ENCODE peak calls at places on chromosomes 12 and 14, in six cellular contexts. N is cardiac fibroblast, G is PC-9, F is right atrium auricular region, Y is stomach, D is brain microvascular endothelial cell. A is an unnamed sample.

GRCh38 chr12:89405626-89406342 is 53.5 kb upstream of the DUSP6 start:
- DNase-seq in G (no peak), D (no peak), F (no peak), Y (no peak), N (no peak), A (no peak)

GRCh38 chr12:62191747-62192485 is 68.3 kb upstream of the USP15 start:
- DNase-seq in F (no peak), G (no peak), D (peak; percentile 14), Y (no peak), N (peak; percentile 65), A (no peak)

GRCh38 chr12:52175411-52176350 is 16.1 kb downstream of the KRT80 start:
- DNase-seq in F (no peak), Y (no peak), D (no peak), G (no peak), N (peak; percentile 65), A (no peak)

GRCh38 chr12:26941251-26941650 is 3.0 kb downstream of the FGFR1OP2 start:
- DNase-seq in F (no peak), Y (no peak), N (peak; percentile 29), G (no peak), D (no peak), A (no peak)

GRCh38 chr12:117212563-117213190 is 22.4 kb upstream of the FBXO21 start:
- DNase-seq in G (peak; percentile 62), Y (peak; percentile 74), F (peak; percentile 77), N (peak; percentile 85), D (peak; percentile 81), A (peak; percentile 35)

GRCh38 chr12:92745874-92746553 is 43.2 kb downstream of the PLEKHG7 start:
- DNase-seq in N (peak; percentile 95), G (peak; percentile 59), D (peak; percentile 94), F (peak; percentile 93), Y (peak; percentile 28), A (no peak)

GRCh38 chr14:50222061-50222613 is 9.2 kb downstream of the SOS2 start:
- DNase-seq in D (no peak), N (peak; percentile 18), G (no peak), F (no peak), Y (no peak), A (no peak)

GRCh38 chr12:2615665-2616387 is 178.9 kb upstream of the FKBP4 start:
- DNase-seq in G (no peak), Y (no peak), N (peak; percentile 6), F (no peak), D (peak; percentile 80), A (no peak)

GRCh38 chr14:96081224-96081623 is 42.1 kb downstream of the C14orf132 start:
- DNase-seq in N (no peak), F (no peak), Y (no peak), G (no peak), D (no peak), A (no peak)

GRCh38 chr14:52124791-52125661 is 56.2 kb upstream of the NID2 start:
- DNase-seq in F (no peak), D (peak; percentile 68), N (peak; percentile 94), Y (no peak), G (peak; percentile 63), A (no peak)

GRCh38 chr12:12327802-12328201 is 22.2 kb downstream of the MANSC1 start:
- DNase-seq in F (no peak), D (peak; percentile 36), N (peak; percentile 82), Y (no peak), G (no peak), A (no peak)

GRCh38 chr14:65222434-65222833 is 120.1 kb upstream of the MAX start:
- DNase-seq in N (peak; percentile 85), G (peak; percentile 40), F (no peak), D (peak; percentile 59), Y (peak; percentile 54), A (no peak)

GRCh38 chr14:37139710-37140109 is 32.7 kb downstream of the SLC25A21 start:
- DNase-seq in F (no peak), N (no peak), D (no peak), Y (no peak), G (no peak), A (no peak)

GRCh38 chr12:25324861-25325260 is 74.1 kb upstream of the KRAS start:
- DNase-seq in D (no peak), Y (no peak), F (no peak), N (no peak), G (no peak), A (no peak)

GRCh38 chr14:69693145-69693544 is 73.8 kb upstream of the SRSF5 start:
- DNase-seq in D (no peak), N (no peak), Y (peak; percentile 48), F (no peak), G (no peak), A (no peak)

GRCh38 chr12:48973992-48974673 is 2.6 kb upstream of the WNT10B start:
- DNase-seq in D (peak; percentile 61), F (peak; percentile 85), Y (peak; percentile 60), N (peak; percentile 63), G (no peak), A (no peak)

GRCh38 chr14:100471451-100472093 is 115.6 kb downstream of the BEGAIN start:
- DNase-seq in D (no peak), F (no peak), G (peak; percentile 49), Y (no peak), N (no peak), A (no peak)

GRCh38 chr12:83559650-83560049 is 872.9 kb downstream of the TMTC2 start:
- DNase-seq in G (no peak), F (no peak), Y (no peak), N (no peak), D (no peak), A (no peak)

GRCh38 chr12:110234197-110235154 is 46.6 kb upstream of the ATP2A2 start:
- DNase-seq in G (no peak), Y (no peak), F (no peak), D (no peak), N (peak; percentile 48), A (no peak)

GRCh38 chr12:26122681-26123481 is 2.0 kb downstream of the BHLHE41 start:
- DNase-seq in G (peak; percentile 61), Y (peak; percentile 55), D (peak; percentile 74), N (peak; percentile 82), F (peak; percentile 81), A (no peak)

GRCh38 chr12:91889059-91889458 is 256.6 kb downstream of the BTG1 start:
- DNase-seq in N (peak; percentile 44), Y (no peak), D (peak; percentile 12), G (no peak), F (no peak), A (no peak)

GRCh38 chr12:19826988-19827550 is 387.8 kb downstream of the AEBP2 start:
- DNase-seq in N (peak; percentile 48), F (no peak), D (peak; percentile 19), Y (no peak), G (no peak), A (no peak)

GRCh38 chr14:52314521-52315354 is 626 bp downstream of the PTGER2 start:
- DNase-seq in D (peak; percentile 14), F (no peak), G (no peak), N (peak; percentile 33), Y (peak; percentile 34), A (no peak)

GRCh38 chr12:94879542-94879941 is 124.0 kb downstream of the NDUFA12 start:
- DNase-seq in F (no peak), Y (no peak), N (peak; percentile 9), D (no peak), G (no peak), A (no peak)

GRCh38 chr12:125128806-125129571 is 63.8 kb downstream of the AACS start:
- DNase-seq in D (no peak), G (no peak), F (no peak), Y (no peak), N (no peak), A (no peak)

GRCh38 chr14:95903616-95904107 is 27.0 kb downstream of the TUNAR start:
- DNase-seq in N (no peak), F (no peak), G (no peak), Y (no peak), D (no peak), A (no peak)

GRCh38 chr14:80387563-80387981 is 176.3 kb upstream of the DIO2 start:
- DNase-seq in Y (no peak), N (no peak), G (no peak), F (no peak), D (no peak), A (no peak)

GRCh38 chr14:100524933-100525243 is 62.3 kb downstream of the BEGAIN start:
- DNase-seq in G (no peak), N (peak; percentile 19), F (peak; percentile 44), D (peak; percentile 20), Y (peak; percentile 25), A (no peak)

GRCh38 chr12:102462803-102463499 is 17.4 kb downstream of the IGF1 start:
- DNase-seq in D (no peak), Y (no peak), G (no peak), N (peak; percentile 36), F (no peak), A (no peak)

GRCh38 chr14:92613681-92614260 is 100.2 kb downstream of the RIN3 start:
- DNase-seq in N (no peak), G (no peak), D (no peak), F (no peak), Y (no peak), A (no peak)

GRCh38 chr14:92609955-92610354 is 96.4 kb downstream of the RIN3 start:
- DNase-seq in D (no peak), G (no peak), Y (no peak), F (no peak), N (peak; percentile 64), A (no peak)

GRCh38 chr14:92615451-92615850 is 101.9 kb downstream of the RIN3 start:
- DNase-seq in Y (no peak), G (no peak), D (no peak), F (no peak), N (no peak), A (no peak)

GRCh38 chr14:92610849-92611271 is 97.3 kb downstream of the RIN3 start:
- DNase-seq in D (no peak), F (no peak), N (no peak), G (no peak), Y (no peak), A (no peak)

GRCh38 chr14:92613008-92613658 is 99.6 kb downstream of the RIN3 start:
- DNase-seq in F (no peak), D (no peak), G (no peak), Y (no peak), N (no peak), A (no peak)
- TF ChIP-seq CTCF in F (no peak), D (peak; percentile 97), G (peak; percentile 87), Y (peak; percentile 25), N (peak; percentile 84), A (peak; percentile 83)

DNA sequence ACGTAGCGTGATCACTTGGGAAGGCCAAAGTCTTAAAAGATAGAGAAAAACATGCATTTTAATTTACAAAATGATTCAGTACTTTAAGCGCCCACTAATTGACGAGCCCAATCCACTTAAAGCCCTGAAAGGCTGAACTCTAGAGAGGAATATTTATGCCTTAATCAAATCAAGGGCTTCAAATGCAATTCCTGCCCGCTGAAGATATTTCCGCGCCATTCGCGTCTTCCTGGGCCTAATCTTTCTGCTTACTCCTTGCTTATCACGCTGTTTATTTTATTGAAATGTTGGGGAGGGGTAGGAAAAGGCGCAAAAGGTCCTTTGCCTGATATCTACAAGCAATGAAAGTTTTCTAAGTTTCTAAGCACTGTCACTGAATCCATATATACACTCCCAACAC is 4.0 kb downstream of the TBX3 start:
- DNase-seq in F (no peak), D (no peak), Y (no peak), G (no peak), N (peak; percentile 36), A (no peak)
- H3K4me3 ChIP-seq in F (peak overlapping the region; percentile 58), D (peak overlapping the region; percentile 82), Y (peak overlapping the region; percentile 46), G (no peak overlapping the region), N (peak overlapping the region; percentile 70), A (peak overlapping the region; percentile 93)

GRCh38 chr12:130626601-130627000 is 89.5 kb downstream of the RIMBP2 start:
- DNase-seq in N (no peak), Y (no peak), D (no peak), F (no peak), G (no peak), A (no peak)
- TF ChIP-seq CTCF in N (no peak), Y (no peak), D (no peak), F (no peak), G (no peak), A (no peak)

GRCh38 chr12:66589095-66589494 is 89.8 kb downstream of the GRIP1 start:
- DNase-seq in G (no peak), F (no peak), Y (no peak), N (no peak), D (no peak), A (no peak)
- H3K4me3 ChIP-seq in G (no peak overlapping the region), F (no peak overlapping the region), Y (no peak overlapping the region), N (no peak overlapping the region), D (no peak overlapping the region), A (no peak overlapping the region)

A was measured in LNCaP clone FGC.